ENCODE peak calls at places on chromosomes 16 and 17, in five cellular contexts. Y is activated T-helper 9 cell treated with anti-CD3 and anti-CD28 coated beads, Interleukin-2, amount 50 U/mL, for 16 hours; F is WERI-Rb-1; T is HEK293T; P is ecto neural progenitor cell. W is an unnamed sample.

GRCh38 chr16:87526238-87526947 is 33.6 kb upstream of the ZCCHC14 start:
- DNase-seq in Y (no peak), F (no peak), T (no peak), P (no peak), W (no peak)

GRCh38 chr17:40124279-40125141 is 2.7 kb downstream of the MSL1 start:
- DNase-seq in Y (no peak), F (no peak), T (peak), P (no peak), W (no peak)

GRCh38 chr17:37399404-37399803 is 7.2 kb downstream of the ACACA start:
- DNase-seq in Y (no peak), F (no peak), T (no peak), P (no peak), W (no peak)

GRCh38 chr16:1156111-1156982 is 3.4 kb downstream of the CACNA1H start:
- DNase-seq in Y (no peak), F (peak), T (no peak), P (no peak), W (peak)

GRCh38 chr17:67335245-67335835 is 31.0 kb downstream of the PSMD12 start:
- DNase-seq in Y (no peak), F (no peak), T (no peak), P (no peak), W (no peak)

GRCh38 chr16:6105115-6105514 is 1007.5 kb upstream of the EEF2KMT start:
- DNase-seq in Y (no peak), F (no peak), T (no peak), P (no peak), W (peak)

GRCh38 chr16:16025214-16025968 is 76.0 kb downstream of the ABCC1 start:
- DNase-seq in Y (peak), F (no peak), T (no peak), P (no peak), W (no peak)

GRCh38 chr16:90002759-90003158 is 16.5 kb downstream of the DBNDD1 start:
- DNase-seq in Y (no peak), F (no peak), T (no peak), P (no peak), W (no peak)

GRCh38 chr16:88686439-88687253 is at the start of gene SNAI3:
- DNase-seq in Y (peak), F (peak), T (peak), P (peak), W (peak)

GRCh38 chr17:74176546-74177001 is 26.9 kb upstream of the RPL38 start:
- DNase-seq in Y (peak), F (peak), T (peak), P (peak), W (peak)

GRCh38 chr16:76932541-76933211 is 258.3 kb upstream of the MON1B start:
- DNase-seq in Y (no peak), F (no peak), T (no peak), P (no peak), W (no peak)

GRCh38 chr16:82848013-82848412 is 221.2 kb downstream of the CDH13 start:
- DNase-seq in Y (no peak), F (no peak), T (no peak), P (no peak), W (no peak)

GRCh38 chr17:83179378-83179777 is 100.0 kb downstream of the METRNL start:
- DNase-seq in Y (no peak), F (peak), T (no peak), P (peak), W (no peak)

GRCh38 chr16:85888405-85889331 is 10.3 kb upstream of the IRF8 start:
- DNase-seq in Y (peak), F (no peak), T (no peak), P (no peak), W (no peak)

GRCh38 chr17:29613371-29613837 is 9.3 kb downstream of the CORO6 start:
- DNase-seq in Y (peak), F (no peak), T (no peak), P (peak), W (no peak)

GRCh38 chr17:59668816-59669215 is 38.4 kb downstream of the PTRH2 start:
- DNase-seq in Y (no peak), F (no peak), T (no peak), P (no peak), W (no peak)

GRCh38 chr16:674968-675883 is at the start of gene RHBDL1:
- DNase-seq in Y (no peak), F (peak), T (peak), P (peak), W (peak)

GRCh38 chr16:78984324-78984723 is 616.2 kb downstream of the MAF start:
- DNase-seq in Y (no peak), F (no peak), T (no peak), P (no peak), W (no peak)

GRCh38 chr17:39769974-39770587 is 32.3 kb downstream of the GRB7 start:
- DNase-seq in Y (peak), F (no peak), T (no peak), P (no peak), W (no peak)

GRCh38 chr17:34974794-34975428 is 5.4 kb upstream of the LIG3 start:
- DNase-seq in Y (no peak), F (no peak), T (no peak), P (peak), W (peak)

GRCh38 chr17:21495281-21495680 is 119.1 kb downstream of the KCNJ12 start:
- DNase-seq in Y (no peak), F (no peak), T (no peak), P (no peak), W (no peak)

GRCh38 chr17:58351182-58351581 is 819 bp downstream of the SUPT4H1 start:
- DNase-seq in Y (no peak), F (no peak), T (no peak), P (no peak), W (no peak)

GRCh38 chr17:70074236-70074830 is 692 bp upstream of the KCNJ16 start:
- DNase-seq in Y (no peak), F (no peak), T (no peak), P (no peak), W (no peak)

GRCh38 chr16:15832241-15832640 is 24.6 kb downstream of the MYH11 start:
- DNase-seq in Y (no peak), F (no peak), T (no peak), P (no peak), W (no peak)

GRCh38 chr17:2025220-2025621 is at the start of gene RTN4RL1:
- DNase-seq in Y (peak), F (peak), T (peak), P (peak), W (peak)

GRCh38 chr16:27264151-27264550 is 4.4 kb downstream of the NSMCE1 start:
- DNase-seq in Y (no peak), F (no peak), T (no peak), P (no peak), W (no peak)

GRCh38 chr16:80277182-80277581 is 263.6 kb upstream of the DYNLRB2 start:
- DNase-seq in Y (no peak), F (no peak), T (peak), P (no peak), W (no peak)

GRCh38 chr16:27839419-27839818 is 224.1 kb downstream of the GSG1L start:
- DNase-seq in Y (no peak), F (no peak), T (no peak), P (peak), W (no peak)

GRCh38 chr16:8869212-8869987 is 594 bp upstream of the CARHSP1 start:
- DNase-seq in Y (no peak), F (peak), T (peak), P (peak), W (peak)

GRCh38 chr16:17784073-17784472 is 313.3 kb upstream of the XYLT1 start:
- DNase-seq in Y (no peak), F (no peak), T (peak), P (peak), W (no peak)

GRCh38 chr16:30183236-30183960 is at the start of gene CORO1A:
- DNase-seq in Y (peak), F (peak), T (peak), P (peak), W (peak)

GRCh38 chr16:74580828-74581227 is 26.1 kb downstream of the GLG1 start:
- DNase-seq in Y (no peak), F (no peak), T (no peak), P (no peak), W (no peak)

GRCh38 chr17:16962804-16963203 is 9.1 kb downstream of the TNFRSF13B start:
- DNase-seq in Y (no peak), F (no peak), T (no peak), P (peak), W (peak)

GRCh38 chr16:48622456-48623303 is 12.7 kb upstream of the N4BP1 start:
- DNase-seq in Y (no peak), F (no peak), T (no peak), P (no peak), W (no peak)

GRCh38 chr17:7440823-7441174 is 1.5 kb downstream of the FGF11 start:
- DNase-seq in Y (no peak), F (peak), T (peak), P (no peak), W (peak)

GRCh38 chr17:82376042-82376730 is 4.6 kb downstream of the UTS2R start:
- DNase-seq in Y (no peak), F (no peak), T (no peak), P (no peak), W (no peak)

GRCh38 chr17:50872710-50873424 is 6.7 kb upstream of the TOB1 start:
- DNase-seq in Y (peak), F (no peak), T (no peak), P (peak), W (no peak)

GRCh38 chr17:71926746-71927398 is 193.9 kb upstream of the SOX9 start:
- DNase-seq in Y (no peak), F (no peak), T (no peak), P (no peak), W (no peak)

GRCh38 chr16:50742521-50743150 is 750 bp downstream of the CYLD start:
- DNase-seq in Y (peak), F (no peak), T (peak), P (no peak), W (peak)

W was measured in NCI-H82.